ENCODE peak calls at places on chromosomes 3 and 15, in ten cellular contexts. B, M, W, H, I, R, N, A, V and L are unnamed samples.

GRCh38 chr3:127020543-127020942 is 37.6 kb downstream of the PLXNA1 start:
- DNase-seq in I (no peak), B (no peak), W (no peak), R (no peak), A (no peak), N (no peak), M (no peak), H (no peak), V (no peak), L (no peak)

GRCh38 chr3:180804871-180805430 is 107.5 kb upstream of the FXR1 start:
- DNase-seq in A (no peak), H (no peak), M (peak; percentile 12), N (peak; percentile 85), W (no peak), B (peak; percentile 45), I (peak; percentile 25), R (no peak), V (no peak), L (peak; percentile 36)

GRCh38 chr3:72492240-72492639 is 356.0 kb downstream of the SHQ1 start:
- DNase-seq in H (no peak), M (no peak), N (no peak), I (peak; percentile 66), A (no peak), W (no peak), R (no peak), V (no peak), B (peak; percentile 42), L (peak; percentile 84)

GRCh38 chr3:128846501-128846900 is 32.9 kb upstream of the ACAD9 start:
- DNase-seq in N (no peak), W (no peak), R (no peak), H (peak; percentile 78), B (no peak), I (no peak), A (no peak), M (no peak), V (no peak), L (no peak)

GRCh38 chr15:39301589-39301999 is 279.3 kb upstream of the THBS1 start:
- DNase-seq in N (no peak), B (no peak), H (no peak), I (no peak), M (peak; percentile 5), W (no peak), V (no peak), A (no peak), R (no peak), L (no peak)

GRCh38 chr15:78928616-78929093 is 16.2 kb downstream of the CTSH start:
- DNase-seq in N (peak; percentile 35), V (no peak), I (no peak), R (no peak), A (no peak), W (no peak), H (no peak), M (no peak), B (peak; percentile 36), L (no peak)

GRCh38 chr15:34106423-34106822 is 4.5 kb downstream of the PGBD4 start:
- DNase-seq in I (no peak), M (no peak), W (no peak), N (no peak), B (no peak), R (no peak), H (no peak), A (no peak), V (no peak), L (no peak)

GRCh38 chr3:176814252-176814651 is 383.0 kb downstream of the TBL1XR1 start:
- DNase-seq in V (no peak), W (no peak), M (peak; percentile 39), H (no peak), R (no peak), A (peak; percentile 9), B (peak; percentile 32), I (no peak), N (peak; percentile 94), L (no peak)

GRCh38 chr3:133840767-133841166 is 35.2 kb downstream of the SRPRB start:
- DNase-seq in V (no peak), I (no peak), N (no peak), W (no peak), R (no peak), H (no peak), M (no peak), A (no peak), B (no peak), L (no peak)

GRCh38 chr3:98692787-98693473 is 70.2 kb upstream of the ST3GAL6 start:
- DNase-seq in W (no peak), V (no peak), M (no peak), B (no peak), I (no peak), H (no peak), N (no peak), R (no peak), A (no peak), L (no peak)

GRCh38 chr3:170222647-170223541 is 670 bp downstream of the PRKCI start:
- DNase-seq in M (peak; percentile 41), A (peak; percentile 76), I (peak; percentile 28), N (peak; percentile 83), R (peak; percentile 64), H (no peak), W (no peak), V (peak; percentile 42), B (no peak), L (peak; percentile 66)

GRCh38 chr3:173404156-173404555 is 6.6 kb downstream of the NLGN1 start:
- DNase-seq in R (no peak), V (no peak), H (no peak), W (no peak), I (no peak), N (no peak), M (no peak), B (no peak), A (no peak), L (no peak)

GRCh38 chr3:152718810-152719209 is 116.1 kb upstream of the P2RY1 start:
- DNase-seq in A (no peak), V (no peak), M (no peak), W (no peak), H (no peak), R (no peak), I (peak; percentile 33), B (no peak), N (no peak), L (no peak)

GRCh38 chr3:13507791-13508339 is 27.8 kb downstream of the HDAC11 start:
- DNase-seq in H (no peak), M (no peak), N (no peak), I (no peak), B (peak; percentile 56), W (no peak), A (peak; percentile 61), V (no peak), R (no peak), L (no peak)

GRCh38 chr15:98085003-98085639 is 124.6 kb downstream of the ARRDC4 start:
- DNase-seq in B (no peak), N (peak; percentile 64), H (no peak), R (peak; percentile 58), W (no peak), I (no peak), M (peak; percentile 71), V (peak; percentile 22), A (no peak), L (peak; percentile 59)

DNA sequence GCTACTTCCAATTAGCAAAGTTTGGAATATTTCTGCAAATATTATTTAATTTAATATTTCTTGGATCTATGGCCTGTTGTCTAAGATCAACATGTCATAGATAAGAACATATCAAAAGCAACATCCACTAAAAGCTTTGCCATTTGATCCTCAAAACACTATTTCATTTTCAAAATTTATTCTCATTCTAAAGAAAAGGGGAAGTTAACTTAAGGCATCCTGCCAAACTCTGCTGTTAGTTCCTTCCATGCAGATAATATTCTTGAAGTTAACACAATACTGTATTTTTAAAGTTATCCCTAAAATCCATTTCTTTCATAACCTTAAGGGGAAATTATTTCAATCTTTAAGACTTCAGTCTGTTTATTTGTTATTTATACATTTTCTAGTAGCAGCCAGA is 28.2 kb upstream of the GBE1 start:
- DNase-seq in A (no peak), W (no peak), B (no peak), V (no peak), R (no peak), M (no peak), H (no peak), N (no peak), I (no peak), L (no peak)
- H3K27ac ChIP-seq in A (no peak overlapping the region), W (no peak overlapping the region), B (no peak overlapping the region), V (no peak overlapping the region), R (no peak overlapping the region), M (no peak overlapping the region), H (no peak overlapping the region), N (no peak overlapping the region), I (no peak overlapping the region), L (no peak overlapping the region)

GRCh38 chr15:42890161-42890913 is 30.2 kb downstream of the TTBK2 start:
- DNase-seq in I (peak; percentile 95), B (no peak), V (no peak), W (no peak), A (no peak), R (no peak), M (peak; percentile 16), N (peak; percentile 49), H (no peak), L (peak; percentile 95)

DNA sequence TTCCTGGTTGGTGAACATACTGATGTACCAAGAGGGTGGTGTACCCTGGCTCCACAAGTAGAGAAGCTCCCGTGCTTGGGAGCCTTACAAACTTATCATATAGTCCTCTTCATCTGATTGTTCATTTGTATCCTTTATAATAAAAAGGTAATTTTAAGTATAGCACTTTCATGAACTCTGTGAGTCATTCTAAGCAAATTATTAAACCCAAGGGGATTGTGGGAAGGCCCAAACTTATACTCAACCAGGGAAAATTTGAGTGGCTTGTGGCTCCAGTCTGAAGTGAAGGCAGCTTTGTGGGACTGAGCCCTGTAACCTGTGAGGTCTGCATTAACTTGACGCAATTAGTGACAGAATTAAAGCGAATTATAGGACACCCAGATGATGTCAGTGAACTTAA is 29.0 kb downstream of the TTBK2 start:
- DNase-seq in B (no peak), M (no peak), A (no peak), N (no peak), I (peak; percentile 5), H (no peak), R (no peak), W (no peak), V (no peak), L (no peak)
- TF ChIP-seq CTCF in B (no peak), M (no peak), A (no peak), N (no peak), I (no peak), H (no peak), R (no peak), W (no peak), V (no peak), L (no peak)

DNA sequence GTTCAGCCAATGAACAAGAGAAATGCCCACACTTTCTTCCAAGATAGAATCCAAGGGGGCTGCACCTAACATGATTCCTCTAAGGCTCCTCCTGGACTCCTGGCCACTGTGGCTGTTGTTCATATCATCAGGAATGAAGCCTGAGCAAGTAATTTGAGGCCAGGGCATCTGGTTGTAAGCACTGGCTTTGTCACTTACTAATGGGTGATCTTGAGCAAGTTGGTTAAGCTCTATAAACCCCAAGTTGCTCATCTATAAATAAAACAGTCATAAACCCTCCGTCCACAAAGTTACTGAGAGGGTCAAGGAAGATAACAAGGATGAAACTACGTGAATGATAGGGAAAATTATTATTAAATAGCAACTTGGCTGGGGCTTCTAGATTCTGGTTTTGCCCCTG is 58.3 kb downstream of the CDC25A start:
- DNase-seq in A (no peak), N (no peak), H (no peak), I (no peak), M (no peak), B (no peak), R (no peak), V (no peak), W (no peak), L (no peak)
- H3K27ac ChIP-seq in A (no peak overlapping the region), N (peak overlapping the region; percentile 49), H (peak overlapping the region; percentile 64), I (no peak overlapping the region), M (no peak overlapping the region), B (no peak overlapping the region), R (no peak overlapping the region), V (no peak overlapping the region), W (peak overlapping the region; percentile 75), L (no peak overlapping the region)

GRCh38 chr15:66997212-66997611 is 68.2 kb upstream of the SMAD3 start:
- DNase-seq in R (no peak), A (no peak), H (no peak), I (peak; percentile 68), M (no peak), B (no peak), V (no peak), N (no peak), W (no peak), L (peak; percentile 70)
- TF ChIP-seq CTCF in R (no peak), A (no peak), H (no peak), I (no peak), M (no peak), B (no peak), V (no peak), N (no peak), W (no peak), L (no peak)